ENCODE peak calls at places on chromosomes 3 and 15, in eight cellular contexts. T is EL; N is neural progenitor cell; P is NCI-H1105; H is activated T-helper 1 cell treated with anti-CD3 and anti-CD28 coated beads, Interleukin-2, amount 50 U/mL, for 16 hours; I is fibroblast of mammary gland; C is bronchial epithelial cell; L is brain microvascular endothelial cell. F is an unnamed sample.

GRCh38 chr15:38518084-38518483 is 46.5 kb downstream of the RASGRP1 start:
- DNase-seq in T (no peak), N (no peak), P (no peak), H (no peak), I (no peak), C (no peak), L (no peak), F (no peak)

GRCh38 chr3:45277636-45278035 is 51.5 kb upstream of the TMEM158 start:
- DNase-seq in T (no peak), N (no peak), P (no peak), H (no peak), I (no peak), C (no peak), L (no peak), F (no peak)

GRCh38 chr15:62275818-62276217 is 110.7 kb upstream of the C2CD4B start:
- DNase-seq in T (no peak), N (no peak), P (no peak), H (no peak), I (no peak), C (peak; percentile 50), L (no peak), F (no peak)

GRCh38 chr15:66505430-66505811 is 295 bp downstream of the ZWILCH start:
- DNase-seq in T (no peak), N (peak; percentile 61), P (peak; percentile 15), H (no peak), I (peak; percentile 63), C (peak; percentile 43), L (peak; percentile 36), F (no peak)

GRCh38 chr15:64686130-64686735 is 89.2 kb downstream of the RBPMS2 start:
- DNase-seq in T (peak; percentile 53), N (peak; percentile 73), P (peak; percentile 49), H (no peak), I (peak; percentile 74), C (peak; percentile 45), L (peak; percentile 30), F (peak; percentile 63)

GRCh38 chr3:184491867-184492615 is 69.5 kb upstream of the EPHB3 start:
- DNase-seq in T (no peak), N (no peak), P (no peak), H (no peak), I (no peak), C (no peak), L (no peak), F (no peak)

GRCh38 chr15:95291878-95292472 is 1038.5 kb upstream of the NR2F2 start:
- DNase-seq in T (peak; percentile 50), N (peak; percentile 58), P (peak; percentile 21), H (no peak), I (peak; percentile 59), C (peak; percentile 60), L (peak; percentile 39), F (peak; percentile 54)

GRCh38 chr3:197302696-197303341 is 4.4 kb upstream of the DLG1 start:
- DNase-seq in T (peak; percentile 58), N (no peak), P (no peak), H (no peak), I (peak; percentile 87), C (peak; percentile 89), L (peak; percentile 88), F (no peak)

GRCh38 chr3:194054941-194055340 is 81.0 kb upstream of the HES1 start:
- DNase-seq in T (no peak), N (no peak), P (no peak), H (no peak), I (no peak), C (no peak), L (no peak), F (no peak)

GRCh38 chr3:100537646-100538338 is 45.4 kb downstream of the TMEM45A start:
- DNase-seq in T (no peak), N (no peak), P (no peak), H (no peak), I (no peak), C (peak; percentile 70), L (no peak), F (no peak)

GRCh38 chr3:134441321-134441720 is 44.5 kb downstream of the ANAPC13 start:
- DNase-seq in T (peak; percentile 49), N (no peak), P (no peak), H (no peak), I (no peak), C (peak; percentile 49), L (no peak), F (no peak)

GRCh38 chr15:59371458-59372351 is 966 bp downstream of the MYO1E start:
- DNase-seq in T (peak; percentile 40), N (peak; percentile 66), P (peak; percentile 39), H (no peak), I (no peak), C (no peak), L (no peak), F (no peak)

GRCh38 chr3:161096771-161097367 is 8.3 kb downstream of the B3GALNT1 start:
- DNase-seq in T (no peak), N (peak; percentile 43), P (peak; percentile 24), H (no peak), I (no peak), C (peak; percentile 24), L (no peak), F (peak; percentile 62)

GRCh38 chr3:64342940-64343691 is 117.8 kb upstream of the PRICKLE2 start:
- DNase-seq in T (peak; percentile 96), N (peak; percentile 40), P (no peak), H (no peak), I (peak; percentile 95), C (peak; percentile 96), L (peak; percentile 87), F (no peak)

GRCh38 chr3:23992051-23992628 is 47.1 kb downstream of the NR1D2 start:
- DNase-seq in T (no peak), N (peak; percentile 25), P (peak; percentile 65), H (no peak), I (peak; percentile 55), C (peak; percentile 89), L (no peak), F (no peak)

GRCh38 chr15:80778621-80778963 is 578 bp upstream of the CEMIP start:
- DNase-seq in T (no peak), N (no peak), P (no peak), H (no peak), I (no peak), C (no peak), L (no peak), F (no peak)